ENCODE peak calls at places on chromosomes 5 and 9, in six cellular contexts. H, Q, V, Z, X and D are unnamed samples.

GRCh38 chr5:126998895-126999570 is 31.3 kb downstream of the MARCHF3 start:
- DNase-seq in V (no peak), X (no peak), Z (no peak), Q (no peak), H (no peak), D (no peak)

GRCh38 chr9:126516936-126517750 is 96.6 kb upstream of the LMX1B start:
- DNase-seq in V (no peak), Q (peak), X (peak), Z (peak), H (no peak), D (peak)

GRCh38 chr9:112863781-112864180 is 26.9 kb downstream of the SLC46A2 start:
- DNase-seq in V (no peak), Z (no peak), Q (no peak), X (no peak), H (no peak), D (no peak)

GRCh38 chr5:156589859-156590216 is 260.3 kb upstream of the PPP1R2B start:
- DNase-seq in H (no peak), X (no peak), Z (no peak), V (no peak), Q (no peak), D (no peak)

GRCh38 chr9:7186175-7186574 is 428.4 kb downstream of the KDM4C start:
- DNase-seq in X (no peak), H (no peak), Q (peak), Z (no peak), V (no peak), D (no peak)

GRCh38 chr9:131397100-131397790 is 3.4 kb downstream of the PRRC2B start:
- DNase-seq in V (no peak), X (peak), H (no peak), Z (no peak), Q (no peak), D (no peak)

GRCh38 chr5:132408965-132409364 is 39.5 kb downstream of the SLC22A5 start:
- DNase-seq in Z (no peak), H (no peak), X (no peak), V (no peak), Q (no peak), D (no peak)

GRCh38 chr9:99294850-99295461 is 72.9 kb downstream of the SEC61B start:
- DNase-seq in X (no peak), Z (no peak), H (no peak), V (no peak), Q (no peak), D (no peak)

GRCh38 chr9:128553695-128554094 is 1.3 kb downstream of the SPTAN1 start:
- DNase-seq in Q (no peak), H (no peak), X (no peak), V (no peak), Z (no peak), D (no peak)

GRCh38 chr9:84170521-84171141 is 169.9 kb downstream of the SLC28A3 start:
- DNase-seq in Q (peak), X (peak), H (no peak), Z (peak), V (peak), D (no peak)

GRCh38 chr9:12503606-12504122 is 189.5 kb upstream of the TYRP1 start:
- DNase-seq in Z (no peak), Q (no peak), X (no peak), V (no peak), H (no peak), D (no peak)

GRCh38 chr9:19171271-19171670 is 44.0 kb upstream of the PLIN2 start:
- DNase-seq in Z (no peak), H (no peak), X (no peak), Q (no peak), V (no peak), D (no peak)

GRCh38 chr5:146529984-146530383 is 14.0 kb upstream of the GPR151 start:
- DNase-seq in X (no peak), V (no peak), Z (no peak), H (no peak), Q (no peak), D (no peak)

GRCh38 chr5:6435356-6435755 is 13.3 kb upstream of the UBE2QL1 start:
- DNase-seq in X (no peak), H (no peak), Q (peak), Z (no peak), V (no peak), D (no peak)

GRCh38 chr5:140966293-140967225 is at the start of gene PCDHAC2:
- DNase-seq in V (peak), H (no peak), Z (peak), X (peak), Q (peak), D (no peak)

GRCh38 chr9:89329917-89330316 is 11.6 kb downstream of the SECISBP2 start:
- DNase-seq in Q (no peak), V (no peak), Z (no peak), H (no peak), X (no peak), D (no peak)

GRCh38 chr5:134394932-134395331 is 16.7 kb downstream of the CDKN2AIPNL start:
- DNase-seq in Z (no peak), V (no peak), X (no peak), Q (no peak), H (no peak), D (no peak)

GRCh38 chr9:93112864-93113389 is 16.9 kb downstream of the CARD19 start:
- DNase-seq in Q (no peak), Z (peak), H (no peak), V (peak), X (peak), D (peak)

GRCh38 chr9:77374266-77374665 is 196.9 kb downstream of the VPS13A start:
- DNase-seq in V (no peak), Q (no peak), X (no peak), H (no peak), Z (no peak), D (no peak)

GRCh38 chr5:125348221-125348692 is 601.8 kb upstream of the ZNF608 start:
- DNase-seq in V (no peak), Q (peak), Z (no peak), H (no peak), X (no peak), D (no peak)

GRCh38 chr5:170269579-170269978 is 28.0 kb downstream of the LCP2 start:
- DNase-seq in Q (no peak), X (no peak), V (no peak), H (no peak), Z (no peak), D (no peak)

GRCh38 chr9:134326754-134327526 is 685 bp downstream of the RXRA start:
- DNase-seq in H (no peak), X (peak), Z (peak), Q (no peak), V (peak), D (no peak)

GRCh38 chr5:65880673-65881072 is 45.7 kb upstream of the ERBIN start:
- DNase-seq in H (no peak), X (no peak), Q (no peak), V (no peak), Z (no peak), D (no peak)

GRCh38 chr5:9766581-9766980 is 136.4 kb upstream of the TAS2R1 start:
- DNase-seq in X (no peak), V (no peak), Z (no peak), H (no peak), Q (no peak), D (no peak)

GRCh38 chr9:94002316-94003140 is 47.4 kb upstream of the BARX1 start:
- DNase-seq in X (no peak), H (no peak), Q (peak), Z (no peak), V (no peak), D (no peak)

GRCh38 chr5:122845253-122846050 is at the start of gene SNX24:
- DNase-seq in V (peak), X (peak), H (peak), Z (peak), Q (peak), D (peak)

GRCh38 chr5:72441094-72441723 is 66.0 kb downstream of the ZNF366 start:
- DNase-seq in H (no peak), X (no peak), Z (no peak), V (no peak), Q (no peak), D (no peak)

GRCh38 chr5:149759986-149760699 is 30.0 kb downstream of the PPARGC1B start:
- DNase-seq in Q (no peak), Z (no peak), X (peak), V (no peak), H (no peak), D (no peak)
- TF ChIP-seq CTCF in Q (no peak), Z (no peak), X (no peak), V (no peak), H (no peak), D (no peak)

GRCh38 chr5:111757582-111758283 is 739 bp upstream of the NREP start:
- DNase-seq in Q (peak), V (peak), H (peak), Z (peak), X (peak), D (peak)

GRCh38 chr5:111758284-111758628 is 1.3 kb upstream of the NREP start:
- DNase-seq in V (no peak), Z (no peak), Q (no peak), H (no peak), X (no peak), D (no peak)

GRCh38 chr5:111755942-111756353 is 1.0 kb downstream of the NREP start:
- DNase-seq in Q (no peak), H (no peak), V (no peak), X (no peak), Z (no peak), D (no peak)

GRCh38 chr5:111755264-111755941 is 1.6 kb downstream of the NREP start:
- DNase-seq in Z (no peak), H (no peak), V (no peak), Q (no peak), X (no peak), D (no peak)

DNA sequence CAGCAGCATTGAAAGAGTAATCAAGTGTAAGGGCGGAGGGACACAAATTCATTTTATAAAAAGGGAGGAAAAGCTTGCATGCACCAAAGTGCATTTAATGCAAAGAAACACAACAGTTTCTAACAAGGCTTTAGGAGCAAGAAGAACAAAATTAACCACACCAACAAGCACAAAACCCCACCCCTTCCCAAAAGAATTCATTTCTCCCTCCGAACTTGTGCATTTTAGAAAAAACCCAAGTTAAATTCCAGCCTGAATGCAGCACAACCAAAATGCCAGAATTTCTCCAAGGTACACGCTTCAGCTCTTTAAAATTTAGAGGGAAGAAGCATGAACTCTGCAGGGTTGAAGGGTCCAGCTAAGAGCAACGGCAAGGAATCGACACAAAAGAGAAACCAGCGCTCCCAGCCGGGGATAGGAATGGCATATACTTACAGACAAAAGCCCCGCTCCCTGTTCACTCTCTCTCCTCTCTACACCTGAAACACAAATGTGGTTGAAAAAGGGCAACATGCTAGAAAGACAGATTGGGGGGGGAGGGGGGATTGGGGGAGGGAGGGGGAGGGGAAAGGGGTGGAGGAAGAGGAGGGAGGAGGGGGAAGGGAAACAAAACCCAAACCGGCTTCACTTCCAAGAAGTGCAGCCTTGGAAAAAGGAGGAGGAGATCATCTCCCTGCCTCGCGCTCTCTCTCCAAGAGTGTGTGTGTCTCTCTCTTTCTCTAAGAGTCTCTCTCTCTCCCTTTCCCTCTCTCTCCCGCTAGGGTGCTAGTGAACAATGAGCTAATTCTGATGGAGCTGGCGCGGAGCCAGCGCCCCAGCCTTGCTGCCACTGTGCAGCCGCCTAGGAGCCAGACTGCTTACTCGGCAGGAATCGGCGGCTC is at the start of gene NREP:
- DNase-seq in Z (peak), H (peak), Q (peak), X (peak), V (peak), D (no peak)
- TF ChIP-seq CTCF in Z (peak), H (no peak), Q (no peak), X (peak), V (peak), D (no peak)

GRCh38 chr5:153122416-153122815 is 368.1 kb upstream of the GRIA1 start:
- DNase-seq in Z (no peak), H (no peak), V (no peak), X (no peak), Q (no peak), D (no peak)
- TF ChIP-seq CTCF in Z (no peak), H (no peak), V (no peak), X (no peak), Q (no peak), D (no peak)

DNA sequence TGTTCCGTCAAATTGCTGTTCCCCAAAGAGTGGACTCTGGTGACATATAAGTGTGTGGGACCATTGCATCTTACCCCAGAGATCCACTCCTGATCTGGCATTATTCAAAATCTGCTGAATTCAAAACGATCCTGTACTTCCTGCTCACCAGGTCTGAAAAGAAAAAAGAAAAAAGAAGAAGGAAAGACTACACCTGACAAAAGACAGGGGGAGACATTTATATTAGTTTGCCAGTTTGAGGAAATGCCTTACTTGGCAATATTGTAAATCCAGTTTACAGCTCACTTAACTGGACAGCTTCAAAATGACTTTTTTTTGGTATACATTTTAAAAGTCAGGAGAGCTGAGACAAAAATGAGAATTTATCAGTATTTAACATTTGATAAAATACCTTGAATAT is 15.0 kb upstream of the GRHPR start:
- DNase-seq in V (no peak), Q (no peak), H (no peak), X (no peak), Z (no peak), D (no peak)
- TF ChIP-seq CTCF in V (no peak), Q (no peak), H (no peak), X (no peak), Z (no peak), D (no peak)

DNA sequence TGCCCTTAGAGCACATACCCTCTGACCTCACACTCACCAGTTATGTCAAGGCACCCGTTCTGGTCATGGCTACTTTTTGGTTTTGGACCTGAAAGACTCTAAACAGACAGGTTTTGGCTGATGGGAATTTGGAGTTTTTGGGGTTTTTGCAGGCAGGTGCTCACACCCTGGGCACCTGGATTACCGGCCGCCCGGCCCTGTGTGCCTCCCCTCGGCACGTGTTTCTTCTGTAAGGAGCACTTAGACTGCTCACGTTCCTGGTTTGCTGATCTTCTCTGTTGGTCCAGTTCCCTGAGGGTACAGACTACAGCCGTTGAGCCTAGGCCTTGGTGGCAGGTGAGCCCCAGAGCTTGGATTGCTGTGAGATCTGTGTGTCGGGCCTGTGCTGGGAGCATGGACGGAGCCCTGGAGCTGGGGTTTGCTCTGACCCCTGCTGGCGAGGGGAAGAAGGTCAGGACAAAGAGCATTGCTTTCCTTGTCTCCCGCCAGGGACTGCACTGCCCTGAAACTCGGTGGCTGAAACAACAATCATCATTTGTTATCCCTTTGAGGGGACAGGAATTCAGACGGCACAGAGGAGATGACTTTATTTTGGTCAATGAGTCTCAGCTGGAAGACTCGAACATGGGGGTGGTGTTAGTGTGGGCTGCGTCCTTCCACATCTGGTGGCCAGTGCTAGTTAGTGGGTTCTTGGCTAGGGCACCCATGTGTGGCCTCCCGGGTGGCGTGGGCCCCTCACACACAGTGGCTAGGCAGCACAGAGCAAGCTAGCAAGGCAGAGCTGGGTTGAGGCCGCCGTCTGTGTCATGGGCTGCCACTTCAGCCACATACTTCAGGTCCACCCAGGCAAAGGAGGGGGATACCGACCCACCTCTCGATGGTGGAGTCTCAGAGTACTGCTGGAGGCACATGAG is 76.4 kb downstream of the EHMT1 start:
- DNase-seq in Q (peak), X (no peak), H (no peak), V (no peak), Z (peak), D (no peak)
- TF ChIP-seq CTCF in Q (peak), X (peak), H (peak), V (no peak), Z (peak), D (peak)

GRCh38 chr5:3197237-3197636 is 398.4 kb upstream of the IRX1 start:
- DNase-seq in Z (no peak), Q (no peak), X (no peak), H (no peak), V (no peak), D (no peak)

GRCh38 chr5:3195991-3196390 is 399.6 kb upstream of the IRX1 start:
- DNase-seq in H (no peak), Z (no peak), Q (no peak), X (no peak), V (no peak), D (no peak)

GRCh38 chr5:3200356-3200755 is 395.3 kb upstream of the IRX1 start:
- DNase-seq in Q (no peak), H (no peak), X (no peak), V (no peak), Z (no peak), D (no peak)

GRCh38 chr5:3199941-3200340 is 395.7 kb upstream of the IRX1 start:
- DNase-seq in H (no peak), Z (no peak), X (no peak), Q (no peak), V (no peak), D (no peak)

DNA sequence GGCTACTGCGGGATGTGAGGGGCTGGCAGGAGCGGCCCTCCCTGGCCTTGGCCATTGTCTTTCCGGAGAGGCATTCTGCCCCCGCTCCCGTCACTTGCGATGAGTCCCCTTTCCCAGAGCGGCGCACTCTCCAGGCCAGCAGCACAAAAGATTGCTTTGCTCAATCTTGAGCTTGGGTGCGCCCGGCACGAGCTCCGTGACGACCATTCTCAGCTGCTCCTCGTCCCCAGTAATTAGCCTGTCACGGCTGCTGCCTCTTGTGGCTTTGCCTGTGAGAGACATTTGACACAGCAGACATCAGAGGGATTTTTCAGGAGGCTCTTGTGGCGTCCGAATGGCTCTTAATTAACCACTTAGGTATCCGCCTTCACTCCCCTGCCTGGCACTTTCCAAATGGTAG is 397.9 kb upstream of the IRX1 start:
- DNase-seq in X (no peak), Z (no peak), V (no peak), H (no peak), Q (peak), D (no peak)
- TF ChIP-seq CTCF in X (no peak), Z (no peak), V (no peak), H (no peak), Q (no peak), D (no peak)

DNA sequence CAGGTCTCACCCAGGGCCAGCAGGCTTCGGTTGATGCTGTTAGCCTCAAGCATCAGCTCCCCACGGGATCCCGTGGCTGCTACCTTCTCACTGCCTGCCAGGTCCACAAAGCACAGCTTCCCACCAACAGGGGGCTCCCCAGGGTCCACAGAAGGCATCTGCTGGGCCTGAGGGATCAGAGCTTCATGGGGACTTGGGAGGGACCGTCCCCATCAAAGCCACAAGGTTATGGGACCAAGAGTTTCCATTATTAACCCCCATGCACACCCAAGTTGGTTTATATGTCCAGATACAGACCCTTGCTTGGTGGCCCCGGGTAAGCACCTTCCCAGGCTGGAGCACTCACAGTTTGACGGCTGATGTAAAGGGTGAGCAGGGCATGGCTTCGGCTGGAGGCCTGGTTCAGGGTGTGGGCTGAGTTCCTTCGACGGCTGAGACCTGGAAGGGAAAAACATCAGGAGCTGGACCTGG is 3.0 kb downstream of the KIF12 start:
- DNase-seq in Q (peak), Z (no peak), H (no peak), V (no peak), X (no peak), D (no peak)
- TF ChIP-seq CTCF in Q (no peak), Z (no peak), H (no peak), V (no peak), X (no peak), D (no peak)